ENCODE peak calls at places on chromosomes 12 and 14, in six cellular contexts. Q is GM23248, J is IMR-90, T is mesendoderm, I is mammary epithelial cell, H is GM23338. A is an unnamed sample.

GRCh38 chr14:37251778-37252177 is 54.0 kb downstream of the MIPOL1 start:
- DNase-seq in T (no peak), J (no peak), H (peak; percentile 8), Q (peak; percentile 1), I (no peak), A (no peak)

GRCh38 chr12:107242189-107242588 is 148.8 kb upstream of the CRY1 start:
- DNase-seq in Q (no peak), H (peak; percentile 21), I (no peak), T (no peak), J (peak; percentile 20), A (no peak)

GRCh38 chr12:53613821-53614220 is 12.4 kb downstream of the ATF7 start:
- DNase-seq in T (no peak), I (peak; percentile 82), Q (peak; percentile 70), J (peak; percentile 23), H (no peak), A (no peak)

GRCh38 chr12:95943231-95943842 is at the start of gene AMDHD1:
- DNase-seq in J (peak; percentile 39), I (peak; percentile 52), H (peak; percentile 77), Q (peak; percentile 75), T (peak; percentile 75), A (peak; percentile 80)

GRCh38 chr12:27355486-27355885 is 22.9 kb downstream of the BMAL2 start:
- DNase-seq in T (no peak), Q (no peak), J (no peak), I (no peak), H (no peak), A (no peak)

GRCh38 chr12:75452675-75453330 is 27.8 kb upstream of the GLIPR1 start:
- DNase-seq in T (no peak), J (peak; percentile 64), Q (peak; percentile 81), H (no peak), I (peak; percentile 60), A (no peak)

GRCh38 chr12:109777544-109777943 is 55.7 kb downstream of the TRPV4 start:
- DNase-seq in Q (peak; percentile 40), H (peak; percentile 52), T (peak; percentile 69), I (peak; percentile 63), J (peak; percentile 10), A (peak; percentile 91)

GRCh38 chr12:44381341-44381740 is 494.8 kb downstream of the NELL2 start:
- DNase-seq in T (no peak), J (no peak), I (no peak), Q (no peak), H (no peak), A (no peak)

GRCh38 chr12:113091506-113091905 is 35.0 kb downstream of the DTX1 start:
- DNase-seq in Q (no peak), H (no peak), T (no peak), I (no peak), J (no peak), A (no peak)

GRCh38 chr12:114476159-114476558 is 70.2 kb upstream of the TBX5 start:
- DNase-seq in T (peak; percentile 60), I (peak; percentile 1), H (peak; percentile 62), J (peak; percentile 66), Q (peak; percentile 81), A (no peak)

GRCh38 chr12:13798162-13798561 is 183.2 kb downstream of the GRIN2B start:
- DNase-seq in H (no peak), I (no peak), T (no peak), Q (peak; percentile 5), J (no peak), A (no peak)

GRCh38 chr12:22687677-22688076 is 62.7 kb downstream of the ETNK1 start:
- DNase-seq in Q (peak; percentile 79), I (peak; percentile 51), H (no peak), T (no peak), J (peak; percentile 77), A (no peak)

GRCh38 chr12:106112094-106112822 is 26.5 kb downstream of the NUAK1 start:
- DNase-seq in T (peak; percentile 82), J (peak; percentile 22), Q (peak; percentile 72), I (peak; percentile 93), H (no peak), A (no peak)

GRCh38 chr12:124394462-124395128 is 99.7 kb downstream of the RFLNA start:
- DNase-seq in H (no peak), J (no peak), T (no peak), Q (peak; percentile 67), I (no peak), A (no peak)
- H3K4me2 ChIP-seq in H (no peak overlapping the region), J (no peak overlapping the region), T (no peak overlapping the region), Q (peak overlapping the region; percentile 8), I (no peak overlapping the region), A (no peak overlapping the region)

GRCh38 chr12:71955946-71956345 is 17.3 kb downstream of the TPH2 start:
- DNase-seq in H (no peak), I (no peak), J (peak; percentile 89), Q (peak; percentile 81), T (peak; percentile 25), A (no peak)

GRCh38 chr12:71958056-71958455 is 19.4 kb downstream of the TPH2 start:
- DNase-seq in Q (peak; percentile 46), H (no peak), I (no peak), J (peak; percentile 65), T (peak; percentile 77), A (no peak)

GRCh38 chr12:71958993-71959588 is 20.4 kb downstream of the TPH2 start:
- DNase-seq in T (peak; percentile 19), I (no peak), J (peak; percentile 79), H (no peak), Q (peak; percentile 36), A (no peak)

GRCh38 chr12:71954861-71955260 is 16.2 kb downstream of the TPH2 start:
- DNase-seq in T (no peak), I (no peak), Q (no peak), J (no peak), H (no peak), A (no peak)

DNA sequence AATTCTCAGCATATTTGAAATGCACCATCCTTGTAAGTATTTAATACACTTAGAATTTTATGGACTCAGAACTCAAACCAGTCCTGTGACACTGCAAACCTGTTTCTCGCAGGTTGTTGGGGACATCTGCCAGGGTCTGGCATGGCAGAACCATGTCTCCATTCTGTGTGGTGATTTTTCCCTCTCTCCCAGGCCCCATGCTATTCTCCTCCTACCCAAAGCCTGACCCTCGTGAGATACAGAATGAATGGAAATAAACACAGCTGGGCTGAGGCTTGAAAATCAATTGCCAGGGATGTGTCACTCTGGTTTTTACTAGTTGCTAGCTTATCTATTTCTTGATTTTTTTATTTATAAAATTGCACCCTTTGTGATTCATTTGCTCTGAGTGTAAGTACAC is 19.8 kb downstream of the TPH2 start:
- DNase-seq in H (no peak), T (peak; percentile 25), I (no peak), Q (peak; percentile 14), J (peak; percentile 84), A (no peak)
- H3K4me2 ChIP-seq in H (peak overlapping the region; percentile 13), T (no peak overlapping the region), I (no peak overlapping the region), Q (peak overlapping the region; percentile 30), J (peak overlapping the region; percentile 60), A (no peak overlapping the region)

DNA sequence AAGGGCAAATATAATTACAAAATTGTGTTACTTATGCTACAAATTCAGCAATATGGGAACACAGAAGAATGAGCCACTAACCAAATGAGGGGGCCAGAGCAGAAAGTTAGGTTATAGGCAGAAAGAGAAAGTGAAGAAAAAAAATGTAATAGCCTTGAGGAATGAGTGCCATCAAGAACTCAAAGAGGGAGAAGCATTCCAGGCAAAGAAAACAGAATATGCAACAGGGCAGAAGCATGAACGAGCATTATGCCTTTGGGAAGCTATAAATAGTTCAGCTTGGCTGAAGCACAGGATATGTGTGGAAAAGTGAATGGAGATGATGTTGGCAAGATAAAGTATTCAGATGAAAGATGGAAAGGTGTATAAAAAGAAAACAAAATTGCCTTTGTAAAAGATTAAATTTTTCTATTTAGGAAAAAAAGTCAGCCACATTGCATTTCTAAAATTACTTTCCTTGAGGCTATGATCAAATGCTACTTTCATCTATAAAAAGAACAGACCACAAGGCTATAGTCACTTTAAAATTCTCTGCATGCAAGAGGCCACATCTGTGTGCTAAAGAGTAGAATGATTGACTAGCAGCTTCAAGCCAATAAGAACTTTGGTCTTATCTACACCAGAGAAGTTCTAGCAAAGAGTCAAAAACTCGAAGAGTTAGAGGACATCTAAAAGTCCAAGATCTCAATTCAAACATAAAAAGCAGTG is 193.6 kb upstream of the GARIN6 start:
- DNase-seq in I (no peak), T (peak; percentile 18), Q (peak; percentile 23), J (no peak), H (no peak), A (no peak)
- H3K4me2 ChIP-seq in I (no peak overlapping the region), T (no peak overlapping the region), Q (peak overlapping the region; percentile 66), J (no peak overlapping the region), H (no peak overlapping the region), A (peak overlapping the region; percentile 15)

DNA sequence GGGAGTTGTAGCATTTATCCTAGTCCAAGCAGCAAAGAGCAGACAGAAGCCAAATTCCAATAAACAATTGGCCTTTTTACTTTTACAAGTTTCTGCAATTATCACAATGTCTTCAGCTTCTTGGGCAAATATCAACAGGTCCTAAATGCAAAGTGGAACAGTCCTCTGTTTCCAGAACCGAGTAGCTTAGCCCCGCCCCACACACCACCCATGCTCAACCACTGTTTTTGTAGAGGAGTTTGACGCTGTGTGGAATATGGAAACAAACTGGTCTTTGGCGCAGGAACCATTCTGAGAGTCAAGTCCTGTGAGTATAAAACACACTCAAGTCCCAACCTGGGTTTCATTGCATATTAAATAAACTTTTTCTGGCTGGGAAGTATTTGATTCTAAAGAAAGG is 96.4 kb downstream of the DAD1 start:
- DNase-seq in J (no peak), I (no peak), H (no peak), T (no peak), Q (no peak), A (no peak)
- H3K4me2 ChIP-seq in J (no peak overlapping the region), I (no peak overlapping the region), H (peak overlapping the region; percentile 37), T (no peak overlapping the region), Q (no peak overlapping the region), A (peak overlapping the region; percentile 67)

GRCh38 chr14:104845033-104845666 is 19.9 kb upstream of the CEP170B start:
- DNase-seq in Q (no peak), H (no peak), J (no peak), I (no peak), T (no peak), A (no peak)

GRCh38 chr14:104843442-104844305 is 21.4 kb upstream of the CEP170B start:
- DNase-seq in T (peak; percentile 84), Q (peak; percentile 47), I (no peak), H (peak; percentile 94), J (no peak), A (no peak)

GRCh38 chr14:104845834-104846441 is 19.1 kb upstream of the CEP170B start:
- DNase-seq in I (peak; percentile 24), T (no peak), Q (no peak), H (no peak), J (no peak), A (no peak)

GRCh38 chr14:104843006-104843405 is 22.1 kb upstream of the CEP170B start:
- DNase-seq in Q (no peak), H (no peak), J (no peak), I (no peak), T (no peak), A (no peak)

DNA sequence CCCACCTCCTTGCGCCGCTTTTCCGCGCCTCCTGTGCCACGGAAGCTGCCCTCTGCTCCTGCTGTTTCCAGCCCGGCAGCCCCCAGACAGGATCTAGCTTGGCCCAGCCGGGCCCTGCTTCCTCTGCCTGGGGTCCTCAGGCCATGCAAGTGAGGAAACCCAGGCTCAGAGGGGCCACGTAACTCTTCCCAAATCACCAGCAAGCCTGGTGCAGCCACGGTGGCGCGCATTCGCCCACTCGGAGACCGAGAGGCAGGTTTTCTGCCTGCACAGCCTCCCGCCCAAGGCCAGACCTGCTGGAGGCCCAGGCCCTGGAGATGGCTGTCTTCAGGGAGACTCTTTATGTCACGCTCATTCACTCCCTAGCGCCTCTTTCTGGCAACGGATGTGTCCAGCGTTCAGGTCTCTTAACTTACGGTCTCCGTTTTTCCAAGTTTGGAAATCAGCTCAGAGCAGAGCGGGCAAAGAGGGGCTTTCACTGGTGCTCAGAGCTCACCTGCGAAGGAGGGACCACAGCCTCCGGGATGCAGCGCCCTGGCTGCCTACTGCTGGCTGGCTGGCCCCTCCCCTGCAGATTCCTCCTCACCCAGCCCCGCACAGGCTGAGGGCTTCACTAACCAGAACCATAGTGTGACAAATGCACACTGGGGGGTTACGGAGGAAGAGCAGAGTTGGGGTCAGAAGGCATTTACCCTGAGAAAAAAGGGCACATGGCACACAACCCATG is 20.6 kb upstream of the CEP170B start:
- DNase-seq in J (no peak), Q (peak; percentile 26), T (peak; percentile 72), H (peak; percentile 55), I (no peak), A (no peak)
- H3K4me2 ChIP-seq in J (no peak overlapping the region), Q (peak overlapping the region; percentile 22), T (peak overlapping the region; percentile 5), H (peak overlapping the region; percentile 85), I (no peak overlapping the region), A (no peak overlapping the region)